ENCODE peak calls at places on chromosomes 11 and 22, in four cellular contexts. Y is A549, J is K562, D is HepG2. P is an unnamed sample.

GRCh38 chr11:86214710-86215109 is 29.8 kb upstream of the EED start:
- DNase-seq in Y (no peak), J (no peak), D (no peak), P (no peak)

GRCh38 chr11:9662273-9662672 is 1.6 kb upstream of the SWAP70 start:
- DNase-seq in Y (no peak), J (no peak), D (no peak), P (no peak)

GRCh38 chr22:49091917-49092545 is 735.6 kb downstream of the BRD1 start:
- DNase-seq in Y (no peak), J (no peak), D (no peak), P (no peak)

GRCh38 chr11:116473236-116473769 is 299.5 kb downstream of the BUD13 start:
- DNase-seq in Y (no peak), J (no peak), D (no peak), P (no peak)

GRCh38 chr11:45702511-45702910 is 37.1 kb upstream of the CHST1 start:
- DNase-seq in Y (no peak), J (no peak), D (no peak), P (no peak)

GRCh38 chr11:126113515-126113957 is 50.9 kb upstream of the CDON start:
- DNase-seq in Y (peak), J (no peak), D (peak), P (no peak)

GRCh38 chr11:117468888-117469287 is 141.2 kb downstream of the CEP164 start:
- DNase-seq in Y (no peak), J (no peak), D (no peak), P (peak)

GRCh38 chr11:8384199-8384821 is 120.6 kb upstream of the LMO1 start:
- DNase-seq in Y (no peak), J (peak), D (no peak), P (peak)

GRCh38 chr11:7527029-7527428 is 13.2 kb downstream of the PPFIBP2 start:
- DNase-seq in Y (no peak), J (no peak), D (no peak), P (no peak)

GRCh38 chr11:121236115-121237001 is 56.2 kb upstream of the SC5D start:
- DNase-seq in Y (no peak), J (no peak), D (no peak), P (no peak)

GRCh38 chr11:90219438-90219837 is 3.4 kb downstream of the CHORDC1 start:
- DNase-seq in Y (no peak), J (no peak), D (no peak), P (no peak)

GRCh38 chr11:90222459-90223247 is at the start of gene CHORDC1:
- DNase-seq in Y (peak), J (peak), D (peak), P (peak)

GRCh38 chr11:90222152-90222458 is 744 bp downstream of the CHORDC1 start:
- DNase-seq in Y (no peak), J (no peak), D (no peak), P (no peak)

GRCh38 chr11:90218606-90219005 is 4.2 kb downstream of the CHORDC1 start:
- DNase-seq in Y (no peak), J (no peak), D (no peak), P (peak)

GRCh38 chr11:90220391-90220790 is 2.5 kb downstream of the CHORDC1 start:
- DNase-seq in Y (peak), J (no peak), D (no peak), P (no peak)
- TF ChIP-seq NR3C1 in Y (no peak), J (no peak), D (no peak), P (no peak)

GRCh38 chr11:134376150-134376921 is 35.7 kb downstream of the B3GAT1 start:
- DNase-seq in Y (no peak), J (no peak), D (no peak), P (no peak)
- TF ChIP-seq NR3C1 in Y (no peak), J (no peak), D (no peak), P (no peak)

DNA sequence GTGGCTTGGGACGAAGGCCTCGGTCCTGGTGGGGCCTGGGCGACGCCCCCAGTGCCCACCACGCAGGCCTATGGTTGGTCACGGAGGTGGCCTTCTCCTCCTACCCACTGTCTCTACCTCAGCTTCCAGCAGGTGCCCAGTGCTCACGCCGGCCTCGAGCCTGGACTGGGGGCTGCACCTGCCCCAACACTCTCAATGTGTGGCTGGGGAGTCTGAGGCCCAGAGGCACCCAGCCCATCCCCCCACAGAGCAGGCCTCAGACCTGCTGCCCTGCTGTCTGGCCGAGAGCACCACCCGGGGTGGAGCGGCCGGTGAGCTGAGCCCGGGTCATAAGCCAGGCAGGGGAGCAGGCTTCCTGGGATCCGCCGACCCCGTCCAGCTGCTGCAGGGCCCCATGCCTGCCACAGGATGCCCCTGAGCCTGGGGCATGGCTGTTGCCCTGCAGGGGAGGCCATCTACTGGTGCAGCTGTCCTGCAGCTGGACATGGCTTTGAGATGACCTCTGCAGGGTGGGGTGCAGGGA is 28.5 kb upstream of the MUC5AC start:
- DNase-seq in Y (no peak), J (no peak), D (no peak), P (peak)
- TF ChIP-seq NR3C1 in Y (no peak), J (no peak), D (no peak), P (no peak)

GRCh38 chr22:27397948-27398330 is 403.6 kb downstream of the MN1 start:
- DNase-seq in Y (no peak), J (no peak), D (no peak), P (no peak)
- TF ChIP-seq NR3C1 in Y (no peak), J (no peak), D (no peak), P (no peak)

DNA sequence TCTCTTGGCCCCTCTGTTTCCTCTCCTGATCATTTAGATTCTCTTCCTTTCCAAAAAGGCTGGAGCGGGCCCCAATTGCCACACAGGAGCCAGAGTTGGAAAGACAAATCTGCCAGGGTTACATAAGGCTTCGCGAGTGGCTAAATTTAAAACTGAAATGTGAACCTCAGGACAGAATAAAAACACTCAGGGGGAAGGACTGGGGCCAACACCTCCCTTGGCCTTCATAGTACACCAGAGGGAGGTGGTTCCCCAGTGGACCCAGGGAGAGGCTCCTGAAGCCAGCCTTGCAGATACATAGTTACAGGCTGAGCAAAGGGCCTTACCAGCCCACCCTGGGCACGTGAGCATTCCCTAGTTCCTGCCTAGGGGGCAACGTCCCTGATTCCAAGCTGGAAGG is 150.1 kb downstream of the MN1 start:
- DNase-seq in Y (no peak), J (no peak), D (no peak), P (no peak)
- TF ChIP-seq NR3C1 in Y (no peak), J (no peak), D (no peak), P (no peak)

DNA sequence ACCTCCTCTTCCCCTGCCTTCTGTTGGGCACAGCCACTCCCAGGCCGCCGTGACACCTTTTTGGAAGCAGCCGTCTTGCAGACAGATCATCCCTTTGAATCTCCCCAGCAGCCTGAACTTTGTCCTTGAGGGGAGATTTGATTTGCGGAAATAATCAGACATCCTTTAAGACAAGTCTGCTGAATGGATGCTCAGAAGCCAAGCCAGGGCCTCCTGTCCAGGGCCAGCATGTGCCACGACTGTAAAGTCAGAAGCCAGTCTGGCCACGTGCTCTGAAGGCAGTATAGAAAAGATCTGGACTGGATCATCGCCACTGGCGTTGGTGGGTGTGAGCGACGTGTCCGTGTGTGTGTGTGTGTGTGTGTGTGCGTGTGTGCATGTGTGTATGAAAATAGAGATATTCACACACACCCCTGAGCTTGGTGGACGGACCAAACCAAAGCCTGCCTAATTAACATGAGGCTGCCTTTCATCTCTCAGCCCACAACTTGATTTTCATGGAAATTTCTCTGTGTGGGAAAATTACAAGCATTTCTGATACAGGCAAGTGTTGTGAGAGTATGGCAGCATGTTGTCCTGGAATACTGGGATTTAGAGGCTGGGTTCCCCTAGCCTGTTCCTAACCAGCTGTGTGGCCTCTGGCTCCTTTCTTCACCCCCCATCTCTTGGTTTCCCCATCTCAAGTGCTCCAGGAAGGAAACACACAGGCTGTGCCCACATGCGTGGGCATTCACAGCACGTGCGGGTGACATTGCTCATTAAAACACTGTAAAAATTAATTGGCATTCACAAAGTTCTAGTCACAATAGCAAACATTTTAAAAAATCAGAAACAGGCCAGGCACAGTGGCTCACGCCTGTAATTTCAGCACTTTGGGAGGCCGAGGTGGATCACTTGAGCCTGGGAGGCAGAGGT is 61.8 kb upstream of the WNT7B start:
- DNase-seq in Y (no peak), J (no peak), D (no peak), P (peak)
- TF ChIP-seq NR3C1 in Y (no peak), J (no peak), D (no peak), P (no peak)

GRCh38 chr11:82978422-82979099 is 77.0 kb downstream of the DDIAS start:
- DNase-seq in Y (no peak), J (no peak), D (peak), P (no peak)

GRCh38 chr11:82980947-82981346 is 79.4 kb downstream of the DDIAS start:
- DNase-seq in Y (no peak), J (no peak), D (no peak), P (no peak)

GRCh38 chr11:82979824-82980223 is 78.3 kb downstream of the DDIAS start:
- DNase-seq in Y (no peak), J (no peak), D (no peak), P (no peak)

GRCh38 chr11:82981852-82982251 is 80.3 kb downstream of the DDIAS start:
- DNase-seq in Y (no peak), J (no peak), D (no peak), P (no peak)

GRCh38 chr11:82980292-82980691 is 78.8 kb downstream of the DDIAS start:
- DNase-seq in Y (peak), J (no peak), D (no peak), P (no peak)
- TF ChIP-seq NR3C1 in Y (no peak), J (no peak), D (no peak), P (no peak)

DNA sequence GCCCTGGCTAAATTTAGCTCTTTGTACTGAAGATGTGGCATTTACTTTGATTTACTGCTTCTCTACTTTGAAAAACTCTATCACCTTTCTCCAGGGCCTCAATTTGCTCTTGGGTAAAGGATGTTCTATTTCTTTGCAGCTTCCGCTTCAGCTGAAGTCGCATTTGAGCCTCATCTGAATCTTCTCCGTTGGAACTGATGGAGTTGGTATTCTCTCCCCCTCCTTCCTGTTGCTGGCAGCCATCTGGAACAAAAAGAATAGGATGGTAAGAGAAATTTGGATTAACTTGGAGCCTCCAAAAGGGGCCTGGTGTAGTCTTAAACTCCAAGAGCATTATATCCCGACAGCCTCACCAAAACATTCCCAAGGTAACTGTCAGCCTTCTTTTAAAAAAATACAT is 16.6 kb downstream of the PAX6 start:
- DNase-seq in Y (no peak), J (no peak), D (no peak), P (no peak)
- TF ChIP-seq NR3C1 in Y (no peak), J (no peak), D (no peak), P (no peak)

GRCh38 chr11:19951558-19952083 is 208.7 kb downstream of the DBX1 start:
- DNase-seq in Y (peak), J (peak), D (peak), P (no peak)
- TF ChIP-seq NR3C1 in Y (no peak), J (no peak), D (no peak), P (no peak)